ENCODE peak calls at places on chromosomes 3 and 15, in four cellular contexts. K is HepG2, L is WTC11, C is GM12878. U is an unnamed sample.

GRCh38 chr3:197942956-197943556 is 6.9 kb upstream of the RPL35A start:
- DNase-seq in K (no peak), L (no peak), C (no peak), U (peak; percentile 45)

GRCh38 chr15:35863655-35864054 is 317.7 kb upstream of the DPH6 start:
- DNase-seq in K (no peak), L (no peak), C (no peak), U (no peak)

GRCh38 chr3:75978686-75979085 is 193.3 kb upstream of the ZNF717 start:
- DNase-seq in K (no peak), L (no peak), C (no peak), U (no peak)

GRCh38 chr3:42556089-42556632 is 25.6 kb downstream of the SEC22C start:
- DNase-seq in K (no peak), L (no peak), C (no peak), U (no peak)

GRCh38 chr15:59997070-59997701 is 6.9 kb upstream of the FOXB1 start:
- DNase-seq in K (no peak), L (peak; percentile 96), C (no peak), U (peak; percentile 45)

GRCh38 chr3:7632305-7632704 is 771.4 kb downstream of the GRM7 start:
- DNase-seq in K (no peak), L (no peak), C (no peak), U (no peak)

GRCh38 chr3:100144255-100144866 is 30.1 kb upstream of the FILIP1L start:
- DNase-seq in K (no peak), L (no peak), C (peak; percentile 4), U (no peak)

GRCh38 chr15:93030430-93031102 is 58.4 kb downstream of the RGMA start:
- DNase-seq in K (peak; percentile 50), L (peak; percentile 84), C (peak; percentile 7), U (peak; percentile 81)

GRCh38 chr15:98586066-98586465 is 62.3 kb upstream of the IGF1R start:
- DNase-seq in K (no peak), L (no peak), C (no peak), U (no peak)

GRCh38 chr3:10542518-10542917 is 37.1 kb upstream of the ATP2B2 start:
- DNase-seq in K (no peak), L (no peak), C (no peak), U (no peak)

GRCh38 chr15:65758242-65758641 is 33.9 kb downstream of the DENND4A start:
- DNase-seq in K (no peak), L (no peak), C (no peak), U (no peak)

GRCh38 chr3:79761441-79761840 is 6.4 kb downstream of the ROBO1 start:
- DNase-seq in K (no peak), L (no peak), C (no peak), U (no peak)

GRCh38 chr15:49064281-49064653 is 18.0 kb upstream of the SECISBP2L start:
- DNase-seq in K (peak; percentile 19), L (no peak), C (no peak), U (peak; percentile 21)

GRCh38 chr15:80179025-80179759 is 26.4 kb downstream of the FAH start:
- DNase-seq in K (no peak), L (no peak), C (no peak), U (no peak)

GRCh38 chr15:88994286-88994685 is 81.1 kb upstream of the MFGE8 start:
- DNase-seq in K (no peak), L (no peak), C (no peak), U (no peak)

GRCh38 chr3:179842061-179842460 is 189.2 kb downstream of the USP13 start:
- DNase-seq in K (no peak), L (no peak), C (no peak), U (no peak)

GRCh38 chr3:46713898-46714552 is 3.6 kb downstream of the PRSS50 start:
- DNase-seq in K (no peak), L (peak; percentile 7), C (peak; percentile 71), U (no peak)
- TF ChIP-seq CBFB in K (no peak), L (no peak), C (no peak), U (no peak)

DNA sequence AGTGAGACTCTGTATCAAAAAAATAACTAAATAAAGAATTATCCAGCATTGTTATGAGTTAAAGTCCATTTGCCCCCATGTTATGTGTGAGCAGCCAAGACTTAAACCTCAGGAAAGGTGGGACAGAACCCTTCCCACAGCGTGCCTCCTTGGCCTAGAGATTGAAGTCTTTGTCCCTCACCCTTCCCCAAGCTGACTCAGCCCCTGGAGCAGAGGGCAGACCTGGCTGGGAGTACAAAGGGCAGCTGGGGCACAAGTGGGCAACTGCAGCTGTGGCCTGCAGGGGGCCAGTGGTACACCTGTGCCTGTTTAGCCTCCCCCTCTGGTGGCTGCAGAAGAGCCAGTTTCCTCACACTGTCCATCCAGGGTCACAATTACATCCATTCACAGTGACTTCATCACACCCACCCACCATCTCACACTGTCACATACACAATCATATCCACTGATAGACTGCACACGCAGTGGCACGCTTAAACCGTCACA is 940 bp upstream of the ACY1 start:
- DNase-seq in K (peak; percentile 91), L (peak; percentile 66), C (no peak), U (peak; percentile 64)
- TF ChIP-seq CBFB in K (peak; percentile 67), L (no peak), C (no peak), U (peak; percentile 10)

DNA sequence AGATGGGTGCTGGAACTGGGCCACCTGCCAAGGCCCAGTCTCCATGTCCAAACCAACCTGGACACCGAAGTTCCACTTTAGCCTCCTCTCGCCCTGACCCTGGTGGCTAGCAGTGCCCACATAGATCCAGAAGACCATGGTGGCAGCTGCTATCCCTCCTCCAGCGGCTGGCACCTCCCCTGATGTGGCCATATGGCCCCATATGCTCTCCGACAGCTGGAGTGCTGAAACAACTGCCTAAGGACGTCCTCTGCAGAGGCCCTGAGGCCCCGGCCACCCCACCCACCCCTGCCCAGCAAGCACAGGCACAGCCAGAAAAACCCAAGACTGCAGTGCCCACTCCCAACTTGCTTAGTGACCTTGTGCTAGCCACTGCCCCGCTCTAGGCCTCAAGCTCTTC is 182.3 kb upstream of the LINGO1 start:
- DNase-seq in K (no peak), L (no peak), C (no peak), U (no peak)
- TF ChIP-seq CBFB in K (no peak), L (no peak), C (no peak), U (no peak)

GRCh38 chr15:73386886-73387506 is 18.2 kb upstream of the HCN4 start:
- DNase-seq in K (no peak), L (peak; percentile 31), C (no peak), U (no peak)

GRCh38 chr15:73389539-73389938 is 20.8 kb upstream of the HCN4 start:
- DNase-seq in K (no peak), L (peak; percentile 35), C (no peak), U (no peak)

GRCh38 chr15:73388256-73388781 is 19.6 kb upstream of the HCN4 start:
- DNase-seq in K (peak; percentile 26), L (peak; percentile 26), C (no peak), U (no peak)

GRCh38 chr15:73386238-73386637 is 17.5 kb upstream of the HCN4 start:
- DNase-seq in K (no peak), L (no peak), C (no peak), U (no peak)

GRCh38 chr15:73387507-73388255 is 18.9 kb upstream of the HCN4 start:
- DNase-seq in K (no peak), L (no peak), C (no peak), U (no peak)
- TF ChIP-seq CBFB in K (no peak), L (no peak), C (no peak), U (no peak)

DNA sequence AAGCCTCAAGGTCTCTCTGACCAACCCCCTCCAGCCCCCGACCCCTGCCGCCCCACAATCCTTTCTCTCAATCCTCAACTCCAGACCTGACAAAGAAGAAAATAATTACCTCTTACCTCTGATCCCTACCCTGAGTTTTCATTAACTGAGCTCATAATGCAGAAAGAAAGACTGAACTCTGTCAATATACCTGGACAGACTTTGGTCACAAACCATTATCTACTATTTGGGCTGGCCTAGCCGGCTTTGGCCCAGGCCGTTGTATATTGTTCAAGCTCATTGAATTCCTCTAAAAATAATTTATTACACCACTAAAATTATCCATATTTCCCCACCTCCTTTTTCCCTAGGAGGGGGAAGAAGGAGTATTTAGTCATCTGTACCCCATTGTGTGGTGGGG is 29.3 kb upstream of the SPTSSB start:
- DNase-seq in K (no peak), L (no peak), C (no peak), U (no peak)
- TF ChIP-seq CBFB in K (no peak), L (no peak), C (no peak), U (no peak)

GRCh38 chr15:63157066-63157890 is at the start of gene RPS27L:
- DNase-seq in K (peak; percentile 88), L (peak; percentile 94), C (peak; percentile 77), U (peak; percentile 95)

GRCh38 chr15:63156086-63156707 is 1.1 kb downstream of the RPS27L start:
- DNase-seq in K (no peak), L (no peak), C (no peak), U (no peak)

GRCh38 chr15:63155486-63155885 is 1.8 kb downstream of the RPS27L start:
- DNase-seq in K (peak; percentile 35), L (no peak), C (no peak), U (no peak)

GRCh38 chr15:63157891-63158431 is 684 bp upstream of the RPS27L start:
- DNase-seq in K (peak; percentile 70), L (no peak), C (no peak), U (peak; percentile 51)

GRCh38 chr15:63156708-63157065 is 590 bp downstream of the RPS27L start:
- DNase-seq in K (peak; percentile 25), L (no peak), C (no peak), U (peak; percentile 32)
- TF ChIP-seq CBFB in K (no peak), L (no peak), C (no peak), U (no peak)